ENCODE peak calls at places on chromosomes 5 and 9, in seven cellular contexts. J, T, S, K, U, P and Z are unnamed samples.

GRCh38 chr9:127241354-127241753 is 23.2 kb upstream of the GARNL3 start:
- DNase-seq in S (no peak), T (no peak), J (peak; percentile 56), U (no peak), P (no peak), K (no peak), Z (no peak)

GRCh38 chr9:18343799-18344198 is 130.2 kb upstream of the ADAMTSL1 start:
- DNase-seq in K (no peak), P (no peak), T (no peak), U (no peak), S (no peak), J (no peak), Z (no peak)

GRCh38 chr9:130051855-130052254 is 1.9 kb upstream of the GPR107 start:
- DNase-seq in T (no peak), J (no peak), U (no peak), P (no peak), K (no peak), S (no peak), Z (no peak)

GRCh38 chr9:68998812-68999211 is 15.1 kb downstream of the PRKACG start:
- DNase-seq in S (no peak), T (no peak), J (no peak), K (no peak), U (no peak), P (no peak), Z (no peak)

GRCh38 chr5:131671994-131672655 is 37.1 kb upstream of the RAPGEF6 start:
- DNase-seq in K (no peak), J (no peak), S (no peak), T (peak; percentile 29), P (peak; percentile 4), U (no peak), Z (no peak)

GRCh38 chr5:153157156-153157555 is 333.3 kb upstream of the GRIA1 start:
- DNase-seq in S (no peak), T (no peak), K (no peak), U (no peak), J (no peak), P (no peak), Z (no peak)

GRCh38 chr9:133760713-133761290 is 22.6 kb upstream of the SARDH start:
- DNase-seq in S (no peak), T (no peak), U (no peak), P (no peak), J (no peak), K (no peak), Z (no peak)

GRCh38 chr5:149488645-149489306 is 62.5 kb downstream of the CSNK1A1 start:
- DNase-seq in K (no peak), T (no peak), U (no peak), S (no peak), P (no peak), J (no peak), Z (no peak)

GRCh38 chr5:115192098-115192497 is 22.4 kb upstream of the TRIM36 start:
- DNase-seq in J (no peak), U (no peak), P (no peak), T (no peak), K (no peak), S (no peak), Z (no peak)

GRCh38 chr5:88281322-88281721 is 12.7 kb upstream of the TMEM161B start:
- DNase-seq in P (no peak), T (no peak), J (no peak), S (no peak), U (no peak), K (no peak), Z (no peak)

GRCh38 chr9:83477571-83477970 is 60.6 kb downstream of the FRMD3 start:
- DNase-seq in U (no peak), K (no peak), T (no peak), S (no peak), J (no peak), P (no peak), Z (no peak)

GRCh38 chr5:113005454-113005853 is 28.9 kb downstream of the DCP2 start:
- DNase-seq in U (no peak), S (no peak), T (no peak), P (no peak), J (no peak), K (no peak), Z (no peak)

GRCh38 chr5:125041798-125042197 is 295.4 kb upstream of the ZNF608 start:
- DNase-seq in U (no peak), S (no peak), T (no peak), J (no peak), K (no peak), P (no peak), Z (no peak)

GRCh38 chr5:134463991-134464760 is 52.5 kb upstream of the CDKN2AIPNL start:
- DNase-seq in S (no peak), J (no peak), K (no peak), P (no peak), U (no peak), T (no peak), Z (no peak)

GRCh38 chr9:127896395-127897193 is 2.8 kb downstream of the ST6GALNAC6 start:
- DNase-seq in S (no peak), J (peak; percentile 63), K (no peak), U (no peak), T (no peak), P (no peak), Z (no peak)

GRCh38 chr5:145324101-145324500 is 511.0 kb downstream of the PRELID2 start:
- DNase-seq in P (no peak), K (no peak), J (no peak), U (no peak), S (no peak), T (no peak), Z (no peak)

GRCh38 chr5:32017638-32018429 is 156.3 kb downstream of the GOLPH3 start:
- DNase-seq in U (no peak), K (no peak), P (no peak), S (no peak), T (no peak), J (no peak), Z (no peak)

GRCh38 chr5:105392710-105393149 is 1830.1 kb upstream of the NUDT12 start:
- DNase-seq in T (no peak), J (no peak), P (no peak), K (no peak), U (no peak), S (no peak), Z (peak; percentile 16)

GRCh38 chr5:75138674-75139073 is 86.3 kb upstream of the GCNT4 start:
- DNase-seq in U (no peak), J (no peak), S (no peak), P (no peak), T (no peak), K (no peak), Z (no peak)

GRCh38 chr9:136531904-136532798 is 13.7 kb downstream of the NOTCH1 start:
- DNase-seq in S (no peak), K (no peak), P (no peak), T (no peak), U (no peak), J (no peak), Z (no peak)

GRCh38 chr5:104569621-104570020 is 1007.0 kb upstream of the NUDT12 start:
- DNase-seq in T (no peak), P (no peak), U (no peak), K (no peak), J (no peak), S (no peak), Z (no peak)

GRCh38 chr9:134945509-134946275 is 28.0 kb upstream of the FCN1 start:
- DNase-seq in S (no peak), J (no peak), K (no peak), T (no peak), P (no peak), U (no peak), Z (no peak)

GRCh38 chr9:653421-653820 is 188.1 kb upstream of the DMRT1 start:
- DNase-seq in J (no peak), U (no peak), P (no peak), S (no peak), T (no peak), K (no peak), Z (no peak)

GRCh38 chr9:105475302-105475701 is 27.5 kb downstream of the FSD1L start:
- DNase-seq in U (no peak), S (no peak), J (no peak), K (no peak), T (peak; percentile 1), P (peak; percentile 20), Z (no peak)

GRCh38 chr5:123129811-123130210 is 40.8 kb downstream of the PRDM6 start:
- DNase-seq in J (no peak), K (no peak), S (no peak), P (no peak), U (no peak), T (no peak), Z (no peak)

GRCh38 chr9:96116275-96117051 is 185.5 kb downstream of the HSD17B3 start:
- DNase-seq in S (no peak), U (no peak), K (no peak), P (peak; percentile 81), T (peak; percentile 98), J (peak; percentile 41), Z (no peak)

GRCh38 chr5:160291467-160291866 is 20.9 kb downstream of the CCNJL start:
- DNase-seq in P (no peak), U (no peak), T (no peak), S (no peak), K (no peak), J (no peak), Z (no peak)

GRCh38 chr5:72608297-72608696 is 101.1 kb upstream of the ZNF366 start:
- DNase-seq in S (no peak), J (no peak), U (no peak), K (no peak), T (peak; percentile 72), P (no peak), Z (no peak)

GRCh38 chr5:132493241-132493640 is 2.7 kb upstream of the IRF1 start:
- DNase-seq in U (no peak), S (no peak), P (no peak), J (peak; percentile 25), K (no peak), T (no peak), Z (no peak)

GRCh38 chr9:127707766-127708165 is 978 bp downstream of the CFAP157 start:
- DNase-seq in S (peak; percentile 30), J (peak; percentile 62), P (no peak), T (no peak), K (no peak), U (no peak), Z (no peak)

GRCh38 chr5:9398227-9398626 is 147.6 kb downstream of the SEMA5A start:
- DNase-seq in K (no peak), U (no peak), S (no peak), P (no peak), J (no peak), T (no peak), Z (no peak)

GRCh38 chr9:96047741-96048115 is 172.2 kb downstream of the ERCC6L2 start:
- DNase-seq in S (no peak), P (no peak), U (no peak), J (no peak), K (no peak), T (no peak), Z (no peak)

GRCh38 chr5:73623929-73624404 is 2.0 kb upstream of the ARHGEF28 start:
- DNase-seq in T (no peak), P (no peak), K (no peak), U (no peak), J (no peak), S (no peak), Z (no peak)

GRCh38 chr9:112049834-112050516 is 125.1 kb downstream of the SUSD1 start:
- DNase-seq in K (no peak), T (no peak), J (peak; percentile 10), U (no peak), P (no peak), S (no peak), Z (no peak)

GRCh38 chr5:63131618-63132285 is 553.1 kb downstream of the LRRC70 start:
- DNase-seq in U (no peak), S (no peak), K (no peak), J (no peak), P (no peak), T (no peak), Z (no peak)

GRCh38 chr9:75588808-75589207 is 301.7 kb upstream of the PCSK5 start:
- DNase-seq in J (no peak), P (no peak), T (no peak), K (no peak), U (no peak), S (no peak), Z (no peak)

GRCh38 chr5:180639743-180640300 is 9.6 kb downstream of the FLT4 start:
- DNase-seq in T (no peak), S (no peak), J (peak; percentile 44), P (no peak), K (no peak), U (no peak), Z (peak; percentile 25)